ENCODE peak calls at places on chromosomes 2 and 18, in eight cellular contexts. One of them, this sample, is unnamed.

GRCh38 chr2:196391149-196391479 is 219.7 kb upstream of the STK17B start:
- DNase-seq in adrenal gland: no peak
- DNase-seq in prostate gland: no peak
- DNase-seq in psoas muscle: no peak
- DNase-seq in cardiac muscle cell: no peak
- DNase-seq in CD8-positive, alpha-beta T cell: no peak
- DNase-seq in body of pancreas: no peak
- DNase-seq in tibial artery: no peak
- DNase-seq in this sample: no peak

GRCh38 chr2:61535449-61535848 is 2.7 kb downstream of the XPO1 start:
- DNase-seq in CD8-positive, alpha-beta T cell: no peak
- DNase-seq in psoas muscle: no peak
- DNase-seq in body of pancreas: no peak
- DNase-seq in tibial artery: no peak
- DNase-seq in prostate gland: no peak
- DNase-seq in cardiac muscle cell: no peak
- DNase-seq in adrenal gland: no peak
- DNase-seq in this sample: no peak

GRCh38 chr2:4139711-4140110 is 436.3 kb downstream of the DCDC2C start:
- DNase-seq in psoas muscle: no peak
- DNase-seq in adrenal gland: no peak
- DNase-seq in prostate gland: peak; percentile 15
- DNase-seq in tibial artery: no peak
- DNase-seq in body of pancreas: no peak
- DNase-seq in cardiac muscle cell: no peak
- DNase-seq in CD8-positive, alpha-beta T cell: no peak
- DNase-seq in this sample: no peak

GRCh38 chr18:58299936-58300335 is 255.9 kb downstream of the NEDD4L start:
- DNase-seq in body of pancreas: no peak
- DNase-seq in tibial artery: no peak
- DNase-seq in cardiac muscle cell: no peak
- DNase-seq in prostate gland: no peak
- DNase-seq in psoas muscle: no peak
- DNase-seq in CD8-positive, alpha-beta T cell: no peak
- DNase-seq in adrenal gland: no peak
- DNase-seq in this sample: no peak

GRCh38 chr18:37847544-37847943 is 281.9 kb upstream of the CELF4 start:
- DNase-seq in prostate gland: no peak
- DNase-seq in cardiac muscle cell: no peak
- DNase-seq in tibial artery: no peak
- DNase-seq in psoas muscle: no peak
- DNase-seq in adrenal gland: no peak
- DNase-seq in body of pancreas: no peak
- DNase-seq in CD8-positive, alpha-beta T cell: no peak
- DNase-seq in this sample: no peak

GRCh38 chr2:9029721-9030120 is 26.2 kb upstream of the MBOAT2 start:
- DNase-seq in psoas muscle: no peak
- DNase-seq in adrenal gland: no peak
- DNase-seq in tibial artery: no peak
- DNase-seq in prostate gland: no peak
- DNase-seq in CD8-positive, alpha-beta T cell: no peak
- DNase-seq in cardiac muscle cell: no peak
- DNase-seq in body of pancreas: no peak
- DNase-seq in this sample: no peak

GRCh38 chr2:168773719-168774521 is 28.5 kb upstream of the NOSTRIN start:
- DNase-seq in CD8-positive, alpha-beta T cell: no peak
- DNase-seq in body of pancreas: peak; percentile 83
- DNase-seq in psoas muscle: peak; percentile 31
- DNase-seq in cardiac muscle cell: peak; percentile 58
- DNase-seq in tibial artery: no peak
- DNase-seq in adrenal gland: peak; percentile 80
- DNase-seq in prostate gland: peak; percentile 42
- DNase-seq in this sample: peak; percentile 81

GRCh38 chr2:206260427-206261012 is 13.9 kb upstream of the ZDBF2 start:
- DNase-seq in cardiac muscle cell: no peak
- DNase-seq in body of pancreas: no peak
- DNase-seq in adrenal gland: no peak
- DNase-seq in psoas muscle: no peak
- DNase-seq in tibial artery: no peak
- DNase-seq in prostate gland: no peak
- DNase-seq in CD8-positive, alpha-beta T cell: no peak
- DNase-seq in this sample: no peak

GRCh38 chr2:188524519-188525113 is 232.9 kb downstream of the GULP1 start:
- DNase-seq in CD8-positive, alpha-beta T cell: no peak
- DNase-seq in tibial artery: no peak
- DNase-seq in body of pancreas: peak; percentile 17
- DNase-seq in adrenal gland: no peak
- DNase-seq in prostate gland: peak; percentile 11
- DNase-seq in cardiac muscle cell: peak; percentile 55
- DNase-seq in psoas muscle: no peak
- DNase-seq in this sample: peak; percentile 24

GRCh38 chr2:186535861-186536260 is 49.8 kb downstream of the ZC3H15 start:
- DNase-seq in body of pancreas: no peak
- DNase-seq in adrenal gland: no peak
- DNase-seq in psoas muscle: no peak
- DNase-seq in CD8-positive, alpha-beta T cell: no peak
- DNase-seq in cardiac muscle cell: no peak
- DNase-seq in tibial artery: no peak
- DNase-seq in prostate gland: no peak
- DNase-seq in this sample: no peak

GRCh38 chr2:38702413-38702812 is 36.5 kb downstream of the GALM start:
- DNase-seq in adrenal gland: no peak
- DNase-seq in psoas muscle: no peak
- DNase-seq in tibial artery: peak; percentile 37
- DNase-seq in body of pancreas: no peak
- DNase-seq in prostate gland: no peak
- DNase-seq in CD8-positive, alpha-beta T cell: no peak
- DNase-seq in cardiac muscle cell: no peak
- DNase-seq in this sample: no peak

GRCh38 chr2:207055254-207055653 is 110.5 kb downstream of the KLF7 start:
- DNase-seq in prostate gland: no peak
- DNase-seq in psoas muscle: no peak
- DNase-seq in body of pancreas: no peak
- DNase-seq in adrenal gland: no peak
- DNase-seq in tibial artery: no peak
- DNase-seq in CD8-positive, alpha-beta T cell: no peak
- DNase-seq in cardiac muscle cell: no peak
- DNase-seq in this sample: no peak

GRCh38 chr18:42229211-42230210 is 274.5 kb downstream of the PIK3C3 start:
- DNase-seq in body of pancreas: no peak
- DNase-seq in tibial artery: no peak
- DNase-seq in adrenal gland: no peak
- DNase-seq in psoas muscle: no peak
- DNase-seq in prostate gland: no peak
- DNase-seq in cardiac muscle cell: no peak
- DNase-seq in CD8-positive, alpha-beta T cell: no peak
- DNase-seq in this sample: no peak

GRCh38 chr2:230879271-230879882 is 14.6 kb downstream of the ITM2C start:
- DNase-seq in adrenal gland: no peak
- DNase-seq in psoas muscle: no peak
- DNase-seq in cardiac muscle cell: no peak
- DNase-seq in CD8-positive, alpha-beta T cell: no peak
- DNase-seq in body of pancreas: no peak
- DNase-seq in tibial artery: peak; percentile 28
- DNase-seq in prostate gland: no peak
- DNase-seq in this sample: no peak

DNA sequence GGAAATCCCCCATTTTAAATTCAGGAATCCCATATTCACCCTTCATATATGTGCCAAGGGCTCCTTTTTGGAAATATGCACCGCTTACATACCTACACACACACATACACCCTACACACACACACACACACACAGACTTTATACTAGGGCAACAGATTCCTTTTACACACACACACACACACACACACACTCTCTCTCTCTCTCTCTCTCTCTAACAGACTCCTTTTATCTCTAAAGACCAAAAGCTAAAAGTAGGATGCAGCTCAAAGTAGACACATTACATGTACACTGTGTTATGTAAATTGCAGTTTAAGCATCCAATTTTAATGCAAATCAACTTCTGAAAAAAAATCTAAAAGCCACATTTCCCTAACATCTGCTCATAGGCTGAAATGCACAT is 130.9 kb upstream of the CAPN13 start:
- DNase-seq in psoas muscle: no peak
- DNase-seq in body of pancreas: no peak
- DNase-seq in tibial artery: no peak
- DNase-seq in adrenal gland: no peak
- DNase-seq in prostate gland: no peak
- DNase-seq in cardiac muscle cell: no peak
- DNase-seq in CD8-positive, alpha-beta T cell: no peak
- DNase-seq in this sample: no peak
- H3K4me3 ChIP-seq in psoas muscle: no peak overlapping the region
- H3K4me3 ChIP-seq in body of pancreas: no peak overlapping the region
- H3K4me3 ChIP-seq in tibial artery: no peak overlapping the region
- H3K4me3 ChIP-seq in adrenal gland: no peak overlapping the region
- H3K4me3 ChIP-seq in prostate gland: no peak overlapping the region
- H3K4me3 ChIP-seq in cardiac muscle cell: no peak overlapping the region
- H3K4me3 ChIP-seq in CD8-positive, alpha-beta T cell: no peak overlapping the region
- H3K4me3 ChIP-seq in this sample: no peak overlapping the region

GRCh38 chr18:55403555-55403954 is 184.4 kb downstream of the TCF4 start:
- DNase-seq in cardiac muscle cell: no peak
- DNase-seq in psoas muscle: no peak
- DNase-seq in tibial artery: no peak
- DNase-seq in prostate gland: no peak
- DNase-seq in adrenal gland: no peak
- DNase-seq in CD8-positive, alpha-beta T cell: no peak
- DNase-seq in body of pancreas: no peak
- DNase-seq in this sample: no peak

GRCh38 chr18:55406374-55407045 is 181.5 kb downstream of the TCF4 start:
- DNase-seq in prostate gland: no peak
- DNase-seq in cardiac muscle cell: no peak
- DNase-seq in CD8-positive, alpha-beta T cell: no peak
- DNase-seq in body of pancreas: no peak
- DNase-seq in tibial artery: no peak
- DNase-seq in psoas muscle: no peak
- DNase-seq in adrenal gland: no peak
- DNase-seq in this sample: no peak

GRCh38 chr18:55404136-55404810 is 183.7 kb downstream of the TCF4 start:
- DNase-seq in prostate gland: no peak
- DNase-seq in psoas muscle: no peak
- DNase-seq in body of pancreas: no peak
- DNase-seq in cardiac muscle cell: no peak
- DNase-seq in tibial artery: no peak
- DNase-seq in adrenal gland: no peak
- DNase-seq in CD8-positive, alpha-beta T cell: no peak
- DNase-seq in this sample: no peak

GRCh38 chr18:55405655-55406373 is 182.2 kb downstream of the TCF4 start:
- DNase-seq in adrenal gland: peak; percentile 94
- DNase-seq in CD8-positive, alpha-beta T cell: no peak
- DNase-seq in prostate gland: peak; percentile 61
- DNase-seq in body of pancreas: peak; percentile 63
- DNase-seq in tibial artery: peak; percentile 91
- DNase-seq in psoas muscle: peak; percentile 90
- DNase-seq in cardiac muscle cell: peak; percentile 55
- DNase-seq in this sample: peak; percentile 93

DNA sequence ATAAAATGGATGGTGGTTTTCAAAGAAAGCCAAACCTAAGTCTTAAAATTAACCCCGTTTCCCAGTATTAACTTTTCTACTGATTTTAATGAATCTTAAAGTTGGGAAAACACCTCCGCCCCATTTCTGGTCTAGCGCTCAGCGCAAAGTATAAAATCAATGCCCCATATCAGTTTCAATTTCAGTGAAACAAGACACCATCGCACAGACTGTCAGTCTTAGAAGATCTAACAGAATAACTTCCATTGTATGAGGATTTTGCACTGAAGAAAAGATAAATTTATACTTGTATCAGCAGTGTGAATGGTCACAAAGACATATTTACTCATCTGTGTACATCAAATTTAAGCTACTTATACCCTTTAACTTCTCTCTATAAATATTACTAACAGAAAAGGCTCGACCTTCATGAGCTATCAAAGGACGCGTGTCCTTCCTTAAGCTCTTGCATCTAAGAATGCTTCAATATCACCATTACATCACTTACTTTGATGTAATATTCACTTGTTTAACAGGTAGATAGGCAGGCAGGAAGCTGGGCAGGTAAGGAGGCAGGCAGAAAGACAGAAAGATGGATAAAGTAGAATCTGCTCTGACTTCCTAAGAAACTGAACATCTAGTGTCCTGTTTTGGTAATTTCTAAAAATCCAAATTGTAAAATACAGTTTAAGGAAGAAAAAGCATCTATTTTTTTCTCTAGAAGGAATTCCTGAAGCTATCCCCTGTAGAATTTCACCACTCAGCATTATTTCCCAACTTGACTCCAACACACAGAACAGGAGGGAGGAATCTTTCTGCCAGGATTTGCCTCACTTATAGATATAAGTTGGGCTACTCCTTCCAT is 183.0 kb downstream of the TCF4 start:
- DNase-seq in cardiac muscle cell: no peak
- DNase-seq in prostate gland: no peak
- DNase-seq in adrenal gland: no peak
- DNase-seq in psoas muscle: no peak
- DNase-seq in CD8-positive, alpha-beta T cell: no peak
- DNase-seq in tibial artery: no peak
- DNase-seq in body of pancreas: no peak
- DNase-seq in this sample: no peak
- H3K27ac ChIP-seq in cardiac muscle cell: peak overlapping the region; percentile 37
- H3K27ac ChIP-seq in prostate gland: no peak overlapping the region
- H3K27ac ChIP-seq in adrenal gland: no peak overlapping the region
- H3K27ac ChIP-seq in psoas muscle: peak overlapping the region; percentile 79
- H3K27ac ChIP-seq in CD8-positive, alpha-beta T cell: no peak overlapping the region
- H3K27ac ChIP-seq in tibial artery: peak overlapping the region; percentile 58
- H3K27ac ChIP-seq in body of pancreas: no peak overlapping the region
- H3K27ac ChIP-seq in this sample: peak overlapping the region; percentile 61

DNA sequence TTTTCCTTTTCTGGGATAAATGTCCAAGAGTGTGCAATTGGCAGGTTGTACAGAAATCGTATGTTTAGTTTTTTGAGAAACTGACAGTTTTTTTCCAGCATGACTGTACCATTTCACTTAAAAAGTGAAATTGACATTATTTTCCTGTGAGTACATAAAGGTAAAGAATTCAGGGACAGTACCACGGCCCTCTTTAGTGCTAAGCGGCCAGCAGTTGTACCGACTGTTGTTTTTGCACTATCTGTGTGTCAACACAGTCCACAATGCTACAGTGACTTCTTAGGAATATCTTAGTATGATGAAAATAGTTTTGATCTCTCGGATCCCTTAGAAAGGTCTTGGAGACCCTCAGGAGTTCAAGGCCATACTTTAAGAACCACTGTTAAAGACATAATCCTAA is 2.6 kb downstream of the LIMS1 start:
- DNase-seq in adrenal gland: no peak
- DNase-seq in psoas muscle: no peak
- DNase-seq in prostate gland: no peak
- DNase-seq in cardiac muscle cell: no peak
- DNase-seq in tibial artery: no peak
- DNase-seq in body of pancreas: no peak
- DNase-seq in CD8-positive, alpha-beta T cell: no peak
- DNase-seq in this sample: no peak
- H3K4me3 ChIP-seq in adrenal gland: no peak overlapping the region
- H3K4me3 ChIP-seq in psoas muscle: peak overlapping the region; percentile 20
- H3K4me3 ChIP-seq in prostate gland: no peak overlapping the region
- H3K4me3 ChIP-seq in cardiac muscle cell: no peak overlapping the region
- H3K4me3 ChIP-seq in tibial artery: no peak overlapping the region
- H3K4me3 ChIP-seq in body of pancreas: no peak overlapping the region
- H3K4me3 ChIP-seq in CD8-positive, alpha-beta T cell: no peak overlapping the region
- H3K4me3 ChIP-seq in this sample: no peak overlapping the region

DNA sequence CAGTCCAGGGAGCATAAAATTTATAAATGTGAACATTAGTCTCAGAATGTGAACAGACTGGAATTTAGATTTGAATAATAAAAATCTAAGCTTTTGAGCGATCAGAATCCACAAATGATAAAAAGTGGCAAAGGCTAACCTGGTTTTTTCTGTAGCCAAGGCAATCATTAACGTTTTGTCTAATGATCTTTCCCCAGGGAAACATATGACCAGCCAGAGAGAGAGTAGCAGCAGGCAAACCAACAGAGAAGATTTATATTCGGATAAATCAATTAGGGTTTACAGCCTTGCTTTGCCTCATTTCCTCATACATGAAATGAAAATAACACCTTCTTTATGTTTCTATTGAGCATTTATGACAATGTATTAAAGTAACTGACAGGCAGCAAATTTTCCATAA is 14.5 kb downstream of the TIA1 start:
- DNase-seq in cardiac muscle cell: no peak
- DNase-seq in prostate gland: no peak
- DNase-seq in adrenal gland: no peak
- DNase-seq in tibial artery: no peak
- DNase-seq in CD8-positive, alpha-beta T cell: no peak
- DNase-seq in body of pancreas: no peak
- DNase-seq in psoas muscle: no peak
- DNase-seq in this sample: no peak
- H3K27ac ChIP-seq in cardiac muscle cell: no peak overlapping the region
- H3K27ac ChIP-seq in prostate gland: no peak overlapping the region
- H3K27ac ChIP-seq in adrenal gland: no peak overlapping the region
- H3K27ac ChIP-seq in tibial artery: no peak overlapping the region
- H3K27ac ChIP-seq in CD8-positive, alpha-beta T cell: no peak overlapping the region
- H3K27ac ChIP-seq in body of pancreas: no peak overlapping the region
- H3K27ac ChIP-seq in psoas muscle: no peak overlapping the region
- H3K27ac ChIP-seq in this sample: no peak overlapping the region